ENCODE peak calls at places on chromosomes 1 and 21, in ten cellular contexts. O is aorta, U is heart left ventricle, E is RWPE1, I is PC-3, A is transverse colon, Z is endodermal cell, J is spleen, B is pancreas, Q is MM.1S. L is an unnamed sample.

GRCh38 chr1:180974236-180974635 is 48.4 kb downstream of the STX6 start:
- DNase-seq in J (no peak), B (no peak), A (no peak), U (no peak), O (no peak), E (no peak), Z (no peak), Q (no peak), I (peak), L (no peak)

GRCh38 chr1:177964336-177964735 is 5.5 kb downstream of the SEC16B start:
- DNase-seq in Z (no peak), Q (no peak), J (no peak), I (no peak), A (no peak), E (no peak), U (no peak), B (no peak), O (no peak), L (no peak)

GRCh38 chr1:18118078-18118477 is 10.5 kb downstream of the IGSF21 start:
- DNase-seq in I (no peak), E (no peak), J (no peak), Q (no peak), B (no peak), O (peak), A (no peak), Z (no peak), U (peak), L (no peak)

GRCh38 chr21:42456457-42456856 is 39.6 kb downstream of the RSPH1 start:
- DNase-seq in J (peak), A (peak), O (no peak), U (no peak), E (no peak), Q (no peak), I (peak), Z (peak), B (no peak), L (no peak)

GRCh38 chr1:185463433-185463832 is 146.4 kb upstream of the IVNS1ABP start:
- DNase-seq in B (no peak), Z (no peak), U (no peak), E (no peak), O (no peak), J (no peak), I (no peak), Q (no peak), A (no peak), L (no peak)

GRCh38 chr1:203186446-203187305 is at the start of gene CHI3L1:
- DNase-seq in B (no peak), E (no peak), Q (no peak), J (peak), Z (peak), I (no peak), A (peak), O (no peak), U (no peak), L (no peak)

GRCh38 chr1:9730096-9730901 is 78.8 kb downstream of the PIK3CD start:
- DNase-seq in Q (no peak), O (peak), U (peak), E (no peak), A (peak), I (no peak), B (peak), Z (no peak), J (peak), L (no peak)

GRCh38 chr1:36981771-36982622 is 52.3 kb downstream of the GRIK3 start:
- DNase-seq in J (no peak), Q (no peak), Z (no peak), I (no peak), A (no peak), E (no peak), B (peak), O (no peak), U (no peak), L (no peak)

GRCh38 chr1:192378878-192379277 is 62.1 kb downstream of the RGS21 start:
- DNase-seq in B (no peak), A (no peak), Q (no peak), J (no peak), I (no peak), Z (no peak), O (no peak), U (no peak), E (no peak), L (no peak)

GRCh38 chr1:2160691-2161320 is 33.8 kb downstream of the FAAP20 start:
- DNase-seq in I (no peak), A (no peak), Z (no peak), E (no peak), B (no peak), O (no peak), Q (no peak), U (no peak), J (no peak), L (no peak)

GRCh38 chr1:8456306-8456912 is 138.5 kb downstream of the SLC45A1 start:
- DNase-seq in O (no peak), A (no peak), E (peak), U (no peak), I (peak), B (no peak), J (no peak), Q (no peak), Z (no peak), L (no peak)
- H3K27ac ChIP-seq in O (peak), A (peak), E (no peak), U (peak), I (no peak), B (peak), J (no peak), Q (no peak), Z (no peak), L (no peak)

GRCh38 chr1:179612361-179612760 is 20.7 kb downstream of the TDRD5 start:
- DNase-seq in A (no peak), Z (no peak), E (no peak), U (no peak), Q (peak), B (no peak), O (no peak), J (no peak), I (no peak), L (no peak)
- H3K27ac ChIP-seq in A (no peak), Z (no peak), E (no peak), U (no peak), Q (peak), B (no peak), O (no peak), J (no peak), I (no peak), L (no peak)

GRCh38 chr1:150612014-150612345 is 17.4 kb downstream of the ENSA start:
- DNase-seq in E (no peak), Z (no peak), A (no peak), I (no peak), U (no peak), J (no peak), Q (peak), O (no peak), B (no peak), L (no peak)

GRCh38 chr1:150613061-150613920 is 16.1 kb downstream of the ENSA start:
- DNase-seq in U (peak), Z (no peak), E (peak), A (peak), I (peak), O (no peak), B (no peak), J (no peak), Q (peak), L (no peak)

GRCh38 chr1:150619576-150620509 is 9.6 kb downstream of the ENSA start:
- DNase-seq in I (peak), U (peak), A (no peak), B (no peak), Q (no peak), O (no peak), J (no peak), E (peak), Z (no peak), L (no peak)

GRCh38 chr1:150610576-150610975 is 18.8 kb downstream of the ENSA start:
- DNase-seq in O (no peak), A (no peak), Z (peak), J (no peak), E (no peak), B (no peak), Q (no peak), I (no peak), U (no peak), L (no peak)

DNA sequence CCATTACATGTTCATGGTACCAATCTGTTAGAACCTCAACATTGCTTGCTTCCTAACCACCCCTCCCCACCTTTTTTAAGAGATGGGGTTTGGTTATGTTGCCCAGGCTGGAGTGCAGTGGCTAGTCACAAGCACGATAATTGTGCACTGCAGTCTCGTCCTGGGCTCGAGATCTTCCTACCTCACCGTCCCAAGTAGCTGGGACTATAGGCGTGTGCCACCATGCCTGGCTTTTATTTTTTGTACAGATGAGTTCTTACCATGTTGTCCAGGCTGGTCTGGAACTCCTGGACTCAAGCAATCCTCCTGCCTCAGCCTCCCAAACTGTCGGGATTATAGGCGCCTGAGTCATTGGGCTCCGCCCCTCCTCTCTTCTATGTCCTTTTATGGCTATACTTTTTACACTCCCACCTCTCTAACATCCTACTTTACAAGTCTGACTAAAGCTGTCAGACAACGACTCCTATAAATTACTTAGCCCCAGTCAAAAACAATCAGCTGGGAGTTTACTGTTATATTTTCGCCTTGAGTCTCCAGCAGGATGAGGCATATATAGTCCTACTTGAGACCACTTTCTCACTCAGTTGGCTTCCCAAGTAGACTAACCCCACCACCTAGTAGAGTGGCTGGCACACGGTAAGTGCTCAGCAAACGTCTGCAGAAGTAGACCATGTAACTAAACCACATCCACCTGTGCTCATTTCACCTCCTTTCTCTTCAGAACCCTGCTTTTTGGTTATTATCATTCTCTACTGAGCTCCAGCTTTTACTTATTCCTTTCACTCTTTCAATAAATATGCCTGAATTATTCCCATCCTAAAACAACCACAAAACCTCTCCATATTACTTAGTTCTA is 13.8 kb downstream of the ENSA start:
- DNase-seq in J (no peak), B (no peak), O (no peak), Z (no peak), E (no peak), A (peak), I (peak), Q (no peak), U (no peak), L (no peak)
- H3K27ac ChIP-seq in J (peak), B (peak), O (no peak), Z (no peak), E (peak), A (peak), I (peak), Q (peak), U (no peak), L (no peak)

GRCh38 chr1:95118019-95118499 is 904 bp downstream of the TLCD4 start:
- DNase-seq in O (no peak), E (no peak), B (no peak), Q (peak), A (peak), U (peak), J (no peak), I (no peak), Z (no peak), L (no peak)
- H3K27ac ChIP-seq in O (no peak), E (no peak), B (peak), Q (no peak), A (peak), U (peak), J (peak), I (no peak), Z (no peak), L (no peak)

DNA sequence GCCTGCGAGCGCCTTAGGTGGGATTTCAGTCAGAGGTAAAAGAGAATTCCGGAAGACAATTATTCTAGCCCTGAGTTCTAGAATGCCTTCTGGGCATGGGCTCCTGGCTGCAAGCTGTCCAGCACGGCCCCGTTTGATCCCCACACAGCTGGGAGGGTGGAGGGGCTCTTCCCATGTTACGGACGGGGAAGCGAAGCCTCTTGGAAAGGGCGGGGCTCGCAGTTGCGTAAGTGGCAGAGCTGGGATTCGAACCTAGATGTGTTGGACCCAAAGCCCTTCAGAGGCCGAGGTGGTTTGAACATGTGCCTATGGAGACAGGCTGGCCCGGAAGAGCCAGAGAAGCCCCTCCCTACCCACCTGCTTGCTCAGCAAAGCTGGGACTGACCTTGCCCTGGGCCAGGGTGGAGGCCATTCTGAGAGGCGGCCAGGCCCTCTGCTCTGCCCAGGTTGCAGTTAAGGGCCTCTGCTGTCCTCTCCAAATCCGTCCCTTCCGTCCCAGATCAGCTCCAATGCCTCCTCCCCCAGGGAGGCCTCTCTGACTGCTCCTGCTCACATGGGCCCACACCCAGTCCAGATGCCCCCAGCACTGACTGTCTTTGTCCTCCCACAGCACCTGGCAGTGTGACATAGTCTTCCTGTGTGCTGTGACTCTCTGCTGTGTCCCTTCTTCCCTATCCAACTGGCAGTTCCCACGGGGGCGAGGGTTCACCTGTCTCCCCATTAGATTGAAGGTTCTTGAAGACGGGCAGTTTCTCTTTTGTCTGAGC is 1.1 kb upstream of the HSPB7 start:
- DNase-seq in U (peak), Z (no peak), B (no peak), I (no peak), O (no peak), E (no peak), A (no peak), Q (no peak), J (no peak), L (no peak)
- H3K27ac ChIP-seq in U (peak), Z (no peak), B (peak), I (no peak), O (peak), E (no peak), A (peak), Q (no peak), J (peak), L (no peak)

GRCh38 chr1:246008256-246008901 is 498.7 kb downstream of the SMYD3 start:
- DNase-seq in J (no peak), O (no peak), U (no peak), Q (no peak), I (no peak), Z (no peak), B (no peak), E (no peak), A (no peak), L (no peak)
- H3K27ac ChIP-seq in J (no peak), O (no peak), U (no peak), Q (no peak), I (no peak), Z (no peak), B (peak), E (no peak), A (no peak), L (no peak)

L was measured in iPS DF 6.9.